ENCODE peak calls at places on chromosomes 4 and X, in eight cellular contexts. F, X, V, M, G, U, T and Z are unnamed samples.

GRCh38 chr4:67327245-67327860 is 217.9 kb downstream of the CENPC start:
- DNase-seq in F (peak; percentile 42), X (peak; percentile 6), V (peak; percentile 82), M (no peak), G (peak; percentile 48), U (no peak), T (peak; percentile 16), Z (peak; percentile 91)

GRCh38 chr4:25111648-25112196 is 48.5 kb downstream of the SEPSECS start:
- DNase-seq in F (no peak), X (no peak), V (no peak), M (no peak), G (no peak), U (no peak), T (no peak), Z (no peak)

GRCh38 chr4:60847614-60848013 is 352.5 kb upstream of the ADGRL3 start:
- DNase-seq in F (no peak), X (no peak), V (no peak), M (no peak), G (no peak), U (no peak), T (no peak), Z (no peak)

GRCh38 chr4:3237711-3238560 is 11.0 kb upstream of the MSANTD1 start:
- DNase-seq in F (no peak), X (no peak), V (no peak), M (no peak), G (no peak), U (no peak), T (no peak), Z (no peak)

GRCh38 chr4:186651624-186652023 is 72.0 kb downstream of the FAT1 start:
- DNase-seq in F (no peak), X (no peak), V (peak; percentile 51), M (peak; percentile 78), G (peak; percentile 58), U (peak; percentile 65), T (no peak), Z (no peak)

GRCh38 chrX:129777218-129777768 is 2.5 kb upstream of the SASH3 start:
- DNase-seq in F (no peak), X (no peak), V (no peak), M (peak; percentile 84), G (no peak), U (peak; percentile 31), T (peak; percentile 68), Z (no peak)

GRCh38 chr4:51836531-51836930 is 6.4 kb upstream of the DCUN1D4 start:
- DNase-seq in F (no peak), X (no peak), V (no peak), M (no peak), G (peak; percentile 18), U (no peak), T (no peak), Z (no peak)

GRCh38 chr4:15197005-15197404 is 194.7 kb downstream of the CPEB2 start:
- DNase-seq in F (peak; percentile 40), X (no peak), V (no peak), M (no peak), G (peak; percentile 43), U (no peak), T (no peak), Z (peak; percentile 64)

GRCh38 chr4:153619811-153620210 is 64.3 kb upstream of the TLR2 start:
- DNase-seq in F (no peak), X (no peak), V (no peak), M (no peak), G (no peak), U (no peak), T (no peak), Z (no peak)

GRCh38 chr4:8761167-8761823 is 110.3 kb downstream of the HMX1 start:
- DNase-seq in F (no peak), X (no peak), V (no peak), M (peak; percentile 49), G (peak; percentile 45), U (no peak), T (no peak), Z (no peak)

GRCh38 chr4:185068837-185069236 is 50.5 kb downstream of the HELT start:
- DNase-seq in F (no peak), X (no peak), V (no peak), M (no peak), G (no peak), U (no peak), T (no peak), Z (no peak)

GRCh38 chr4:159006202-159006601 is 96.7 kb upstream of the RAPGEF2 start:
- DNase-seq in F (peak; percentile 38), X (no peak), V (no peak), M (no peak), G (peak; percentile 68), U (no peak), T (no peak), Z (no peak)

GRCh38 chr4:188714907-188715306 is 575.7 kb downstream of the TRIML1 start:
- DNase-seq in F (no peak), X (no peak), V (no peak), M (no peak), G (peak; percentile 56), U (no peak), T (no peak), Z (peak; percentile 76)